ENCODE peak calls at places on chromosomes 1 and 21, in four cellular contexts. F is K562, O is HepG2, R is H1. X is an unnamed sample.

GRCh38 chr21:36030581-36031189 is 29.6 kb downstream of the SETD4 start:
- DNase-seq in F (peak), O (no peak), R (no peak), X (no peak)

GRCh38 chr1:59699227-59699847 is 115.4 kb upstream of the HOOK1 start:
- DNase-seq in F (peak), O (peak), R (no peak), X (peak)

GRCh38 chr1:7606096-7606495 is 165.0 kb upstream of the VAMP3 start:
- DNase-seq in F (no peak), O (no peak), R (no peak), X (no peak)

GRCh38 chr21:42969193-42969600 is 5.2 kb upstream of the PKNOX1 start:
- DNase-seq in F (peak), O (no peak), R (no peak), X (no peak)

GRCh38 chr1:63691672-63692425 is 82.0 kb upstream of the ROR1 start:
- DNase-seq in F (peak), O (peak), R (no peak), X (peak)

GRCh38 chr1:104648269-104648691 is 898.6 kb downstream of the AMY1C start:
- DNase-seq in F (peak), O (peak), R (no peak), X (no peak)

GRCh38 chr1:248924696-248925532 is 18.9 kb downstream of the PGBD2 start:
- DNase-seq in F (peak), O (peak), R (no peak), X (peak)

GRCh38 chr1:166730299-166730888 is 108.9 kb upstream of the POGK start:
- DNase-seq in F (peak), O (no peak), R (no peak), X (peak)

GRCh38 chr1:180424848-180425457 is 77.4 kb downstream of the ACBD6 start:
- DNase-seq in F (no peak), O (no peak), R (no peak), X (no peak)

GRCh38 chr21:41133896-41134522 is 34.0 kb upstream of the BACE2 start:
- DNase-seq in F (peak), O (peak), R (no peak), X (peak)

GRCh38 chr1:99122039-99122438 is 117.4 kb upstream of the PLPPR5 start:
- DNase-seq in F (no peak), O (no peak), R (no peak), X (no peak)

GRCh38 chr1:24567792-24568388 is 12.0 kb downstream of the NCMAP start:
- DNase-seq in F (no peak), O (peak), R (no peak), X (no peak)
- H3K4me2 ChIP-seq in F (no peak), O (peak), R (no peak), X (no peak)

GRCh38 chr1:163365186-163365585 is 43.4 kb downstream of the NUF2 start:
- DNase-seq in F (no peak), O (no peak), R (no peak), X (no peak)
- TF ChIP-seq FOSL1 in F (no peak), O (no peak), R (no peak), X (no peak)

DNA sequence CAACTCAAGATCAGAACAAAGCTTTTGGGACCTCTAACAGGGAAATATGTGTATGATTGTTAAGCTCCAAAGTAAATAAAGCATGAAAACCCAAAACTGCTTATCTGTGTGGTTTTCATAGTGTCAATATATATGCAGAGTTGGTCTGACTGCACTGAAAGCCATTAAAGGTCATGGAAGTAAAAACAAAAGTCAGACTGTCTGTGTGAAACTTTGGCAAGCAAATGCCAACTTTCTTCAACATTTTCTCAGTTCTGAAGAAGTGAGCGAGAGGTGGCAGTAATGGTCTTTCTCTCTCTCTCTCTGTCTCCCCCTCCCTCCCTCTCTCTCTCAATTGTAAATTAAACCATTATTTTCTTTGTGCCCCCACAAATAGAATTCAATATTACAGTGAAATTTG is 100.1 kb upstream of the S1PR1 start:
- DNase-seq in F (no peak), O (peak), R (no peak), X (no peak)
- H3K4me2 ChIP-seq in F (no peak), O (peak), R (peak), X (no peak)

GRCh38 chr1:50084389-50084788 is 24.3 kb upstream of the ELAVL4 start:
- DNase-seq in F (no peak), O (no peak), R (no peak), X (no peak)

GRCh38 chr1:50077273-50077672 is 31.4 kb upstream of the ELAVL4 start:
- DNase-seq in F (no peak), O (no peak), R (no peak), X (no peak)

GRCh38 chr1:50080904-50081586 is 27.7 kb upstream of the ELAVL4 start:
- DNase-seq in F (peak), O (peak), R (peak), X (no peak)
- TF ChIP-seq FOSL1 in F (no peak), O (no peak), R (no peak), X (no peak)

GRCh38 chr1:65068202-65069011 is 79.6 kb upstream of the AK4 start:
- DNase-seq in F (peak), O (no peak), R (no peak), X (no peak)

GRCh38 chr1:65066379-65066765 is 81.6 kb upstream of the AK4 start:
- DNase-seq in F (no peak), O (no peak), R (peak), X (no peak)

GRCh38 chr1:65065535-65066378 is 82.2 kb upstream of the AK4 start:
- DNase-seq in F (no peak), O (no peak), R (peak), X (no peak)

GRCh38 chr1:65067491-65068201 is 80.4 kb upstream of the AK4 start:
- DNase-seq in F (peak), O (peak), R (peak), X (peak)

GRCh38 chr1:65066766-65067490 is 81.1 kb upstream of the AK4 start:
- DNase-seq in F (peak), O (no peak), R (peak), X (peak)
- H3K4me2 ChIP-seq in F (peak), O (peak), R (peak), X (peak)

X was measured in HCT116.